ENCODE peak calls at places on chromosomes 13 and 19, in five cellular contexts. A, Q, G, D and W are unnamed samples.

GRCh38 chr19:2014731-2015610 is 543 bp downstream of the BTBD2 start:
- DNase-seq in A (no peak), Q (no peak), G (peak), D (no peak), W (no peak)

GRCh38 chr13:44734204-44734707 is 158.1 kb upstream of the TSC22D1 start:
- DNase-seq in A (peak), Q (peak), G (peak), D (no peak), W (no peak)

GRCh38 chr19:17579523-17580244 is 24.2 kb downstream of the COLGALT1 start:
- DNase-seq in A (peak), Q (no peak), G (peak), D (no peak), W (no peak)

GRCh38 chr13:44662515-44662914 is 86.4 kb upstream of the TSC22D1 start:
- DNase-seq in A (no peak), Q (no peak), G (no peak), D (no peak), W (no peak)

GRCh38 chr13:48731957-48732569 is 78.3 kb downstream of the CYSLTR2 start:
- DNase-seq in A (peak), Q (peak), G (peak), D (no peak), W (no peak)

GRCh38 chr13:49084961-49085360 is 109.2 kb downstream of the FNDC3A start:
- DNase-seq in A (no peak), Q (no peak), G (no peak), D (no peak), W (no peak)

GRCh38 chr13:112444001-112444311 is 67.8 kb downstream of the SPACA7 start:
- DNase-seq in A (peak), Q (peak), G (peak), D (no peak), W (no peak)

GRCh38 chr19:38321646-38322323 is 2.1 kb downstream of the KCNK6 start:
- DNase-seq in A (peak), Q (no peak), G (no peak), D (no peak), W (peak)

GRCh38 chr13:92838786-92839185 is 387.8 kb upstream of the GPC6 start:
- DNase-seq in A (peak), Q (no peak), G (no peak), D (no peak), W (peak)

GRCh38 chr19:46513461-46514236 is 18.0 kb upstream of the PNMA8B start:
- DNase-seq in A (peak), Q (peak), G (peak), D (no peak), W (peak)

GRCh38 chr13:87536899-87537298 is 134.3 kb upstream of the SLITRK5 start:
- DNase-seq in A (no peak), Q (no peak), G (no peak), D (no peak), W (no peak)

GRCh38 chr19:17829855-17830566 is 8.7 kb upstream of the INSL3 start:
- DNase-seq in A (peak), Q (peak), G (peak), D (no peak), W (no peak)

GRCh38 chr13:21638319-21639282 is 32.3 kb upstream of the FGF9 start:
- DNase-seq in A (peak), Q (peak), G (no peak), D (no peak), W (no peak)

GRCh38 chr19:50878851-50879250 is 5.6 kb downstream of the KLK2 start:
- DNase-seq in A (no peak), Q (no peak), G (no peak), D (no peak), W (no peak)

GRCh38 chr19:940591-941291 is 14.9 kb downstream of the ARID3A start:
- DNase-seq in A (no peak), Q (peak), G (peak), D (peak), W (no peak)

GRCh38 chr13:112065521-112065866 is 1.5 kb upstream of the SOX1 start:
- DNase-seq in A (no peak), Q (no peak), G (no peak), D (no peak), W (no peak)

GRCh38 chr13:114225610-114226009 is 9.1 kb upstream of the CDC16 start:
- DNase-seq in A (no peak), Q (no peak), G (no peak), D (no peak), W (no peak)

GRCh38 chr13:28059214-28059613 is 41.2 kb downstream of the FLT3 start:
- DNase-seq in A (peak), Q (peak), G (peak), D (no peak), W (no peak)

GRCh38 chr13:44393391-44393790 is 19.8 kb downstream of the SERP2 start:
- DNase-seq in A (no peak), Q (no peak), G (no peak), D (no peak), W (no peak)

GRCh38 chr13:106088094-106088493 is 447.4 kb downstream of the EFNB2 start:
- DNase-seq in A (no peak), Q (no peak), G (no peak), D (no peak), W (no peak)

GRCh38 chr13:76425930-76426329 is 460.3 kb downstream of the KCTD12 start:
- DNase-seq in A (peak), Q (no peak), G (no peak), D (no peak), W (peak)

GRCh38 chr13:99215466-99215865 is 14.8 kb downstream of the UBAC2 start:
- DNase-seq in A (no peak), Q (no peak), G (no peak), D (no peak), W (no peak)

GRCh38 chr19:806815-807421 is 9.7 kb downstream of the PTBP1 start:
- DNase-seq in A (no peak), Q (no peak), G (no peak), D (no peak), W (no peak)

GRCh38 chr13:48493076-48493765 is 39.7 kb downstream of the RCBTB2 start:
- DNase-seq in A (peak), Q (no peak), G (no peak), D (no peak), W (no peak)

GRCh38 chr13:114077938-114078335 is 54.5 kb downstream of the RASA3 start:
- DNase-seq in A (peak), Q (peak), G (peak), D (no peak), W (no peak)

GRCh38 chr13:50081106-50081898 is 66.1 kb downstream of the KCNRG start:
- DNase-seq in A (no peak), Q (peak), G (peak), D (no peak), W (no peak)

GRCh38 chr19:36215276-36216171 is 618 bp downstream of the ZNF146 start:
- DNase-seq in A (peak), Q (no peak), G (no peak), D (no peak), W (peak)

GRCh38 chr19:40225440-40226305 is 816 bp downstream of the CCNP start:
- DNase-seq in A (peak), Q (no peak), G (no peak), D (no peak), W (no peak)

GRCh38 chr13:30957258-30957943 is 24.9 kb downstream of the TEX26 start:
- DNase-seq in A (no peak), Q (no peak), G (no peak), D (no peak), W (no peak)

DNA sequence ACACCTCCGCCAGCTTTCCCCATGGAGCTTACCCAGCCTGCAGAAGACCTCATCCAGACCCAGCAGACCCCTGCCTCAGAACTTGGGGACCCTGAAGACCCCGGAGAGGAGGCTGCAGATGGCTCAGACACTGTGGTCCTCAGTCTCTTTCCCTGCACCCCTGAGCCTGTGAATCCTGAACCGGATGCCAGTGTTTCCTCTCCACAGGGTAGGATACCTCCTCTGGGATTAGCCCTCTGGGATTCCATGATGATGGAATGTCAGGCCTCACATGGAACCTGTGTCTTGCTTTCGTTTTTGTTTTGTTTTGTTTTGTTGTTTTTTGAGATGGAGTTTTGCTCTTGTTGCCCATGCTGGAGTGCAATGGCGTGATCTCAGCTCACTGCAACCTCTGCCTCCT is 1.9 kb downstream of the RFXANK start:
- DNase-seq in A (no peak), Q (no peak), G (no peak), D (no peak), W (no peak)
- H3K4me3 ChIP-seq in A (peak), Q (no peak), G (no peak), D (no peak), W (peak)

GRCh38 chr13:88649855-88650254 is 978.7 kb downstream of the SLITRK5 start:
- DNase-seq in A (no peak), Q (no peak), G (no peak), D (no peak), W (no peak)
- H3K4me3 ChIP-seq in A (no peak), Q (no peak), G (no peak), D (no peak), W (no peak)

DNA sequence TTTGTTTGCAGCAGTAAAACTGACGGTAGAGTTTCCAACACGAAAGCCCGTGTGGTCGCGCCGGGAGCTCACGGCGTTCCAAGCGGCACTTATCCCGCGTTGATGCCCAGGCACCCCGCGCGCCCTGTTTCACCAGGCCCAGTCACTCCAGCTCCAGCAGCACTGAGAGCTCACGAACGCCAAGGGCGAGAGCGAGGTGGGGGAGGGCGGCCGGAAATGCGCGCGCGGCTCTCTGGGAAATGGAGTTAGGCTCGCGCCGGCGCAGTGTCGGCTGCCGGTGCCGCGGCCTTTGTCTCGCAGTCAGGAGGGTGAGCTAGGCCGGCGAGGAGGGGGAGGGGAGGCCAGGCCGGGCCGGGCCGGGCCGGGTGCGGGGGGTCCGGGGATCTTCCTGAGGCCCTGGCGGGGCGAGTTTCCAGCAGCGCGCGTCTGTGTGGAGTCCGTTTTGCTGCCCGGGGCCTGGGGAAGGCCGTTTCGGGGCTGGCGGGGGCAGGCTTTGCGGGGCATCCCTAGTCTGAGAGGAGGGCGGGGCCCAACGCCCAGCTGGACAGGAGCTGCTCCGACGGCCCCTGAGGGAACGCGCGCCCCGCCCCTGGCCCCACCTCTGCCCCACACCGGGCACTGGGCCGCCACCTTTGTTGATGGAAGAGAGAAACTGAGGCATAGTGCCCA is at the start of gene ZNF135:
- DNase-seq in A (peak), Q (peak), G (peak), D (peak), W (peak)
- H3K4me3 ChIP-seq in A (peak), Q (no peak), G (peak), D (peak), W (peak)

GRCh38 chr13:23847545-23847944 is 41.7 kb downstream of the MIPEP start:
- DNase-seq in A (no peak), Q (no peak), G (no peak), D (no peak), W (no peak)

GRCh38 chr13:23848019-23848418 is 41.2 kb downstream of the MIPEP start:
- DNase-seq in A (peak), Q (no peak), G (no peak), D (no peak), W (no peak)

GRCh38 chr13:23842406-23842805 is 46.8 kb downstream of the MIPEP start:
- DNase-seq in A (no peak), Q (no peak), G (no peak), D (no peak), W (no peak)

GRCh38 chr13:23844132-23844531 is 45.1 kb downstream of the MIPEP start:
- DNase-seq in A (no peak), Q (no peak), G (no peak), D (no peak), W (no peak)

GRCh38 chr13:23845309-23845708 is 43.9 kb downstream of the MIPEP start:
- DNase-seq in A (no peak), Q (no peak), G (no peak), D (no peak), W (no peak)
- H3K4me3 ChIP-seq in A (no peak), Q (no peak), G (no peak), D (no peak), W (no peak)

GRCh38 chr19:52946322-52947310 is 16.1 kb downstream of the ZNF816 start:
- DNase-seq in A (no peak), Q (peak), G (no peak), D (no peak), W (no peak)
- H3K4me3 ChIP-seq in A (no peak), Q (no peak), G (no peak), D (no peak), W (no peak)

DNA sequence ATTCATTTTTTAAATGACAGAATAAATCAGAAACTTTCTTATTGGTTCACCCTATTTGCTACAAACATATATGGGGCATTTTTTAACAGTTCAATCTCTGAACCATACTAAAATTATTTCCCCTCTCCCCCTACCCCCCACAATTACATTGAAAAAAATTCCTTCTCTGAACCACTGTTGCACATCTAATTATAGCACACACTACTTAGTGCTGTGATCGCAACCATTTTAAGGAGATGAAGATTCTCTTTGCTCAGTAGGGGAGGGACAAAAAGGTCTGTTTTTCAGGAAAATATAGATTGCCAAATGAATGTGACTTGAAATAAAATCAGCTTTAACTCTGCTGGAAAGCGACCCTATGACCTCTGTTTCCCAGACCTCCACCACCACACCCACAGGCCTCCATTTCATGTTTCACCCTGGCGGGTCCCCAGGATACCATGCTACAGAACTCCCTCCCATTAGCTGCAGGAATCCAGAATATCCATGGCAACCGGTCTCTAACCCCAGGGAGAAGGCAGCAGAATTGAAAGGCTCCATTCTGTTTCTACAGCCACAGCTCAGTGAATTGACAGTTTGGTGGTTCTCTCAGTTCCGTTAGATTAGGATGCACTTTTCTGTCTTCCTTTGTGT is 286.4 kb downstream of the TBC1D4 start:
- DNase-seq in A (no peak), Q (no peak), G (no peak), D (no peak), W (no peak)
- H3K4me3 ChIP-seq in A (no peak), Q (no peak), G (no peak), D (no peak), W (no peak)

GRCh38 chr19:12763100-12763499 is 11.5 kb downstream of the BEST2 start:
- DNase-seq in A (no peak), Q (no peak), G (no peak), D (no peak), W (no peak)

GRCh38 chr19:12767666-12768065 is 7.7 kb downstream of the HOOK2 start:
- DNase-seq in A (no peak), Q (no peak), G (no peak), D (no peak), W (no peak)

GRCh38 chr19:12767150-12767549 is 8.2 kb downstream of the HOOK2 start:
- DNase-seq in A (no peak), Q (no peak), G (no peak), D (no peak), W (no peak)

GRCh38 chr19:12764698-12765097 is 10.7 kb downstream of the HOOK2 start:
- DNase-seq in A (no peak), Q (no peak), G (no peak), D (no peak), W (no peak)

GRCh38 chr19:12766051-12766521 is 9.3 kb downstream of the HOOK2 start:
- DNase-seq in A (peak), Q (peak), G (peak), D (no peak), W (no peak)
- H3K4me3 ChIP-seq in A (peak), Q (no peak), G (no peak), D (peak), W (peak)

GRCh38 chr19:53518716-53519115 is 19.2 kb upstream of the ZNF331 start:
- DNase-seq in A (no peak), Q (no peak), G (no peak), D (no peak), W (no peak)

GRCh38 chr19:53520163-53520546 is 17.8 kb upstream of the ZNF331 start:
- DNase-seq in A (no peak), Q (no peak), G (no peak), D (no peak), W (no peak)

GRCh38 chr19:53519431-53519830 is 18.5 kb upstream of the ZNF331 start:
- DNase-seq in A (no peak), Q (no peak), G (no peak), D (no peak), W (no peak)

GRCh38 chr19:53521373-53522202 is 16.4 kb upstream of the ZNF331 start:
- DNase-seq in A (no peak), Q (no peak), G (no peak), D (no peak), W (no peak)

DNA sequence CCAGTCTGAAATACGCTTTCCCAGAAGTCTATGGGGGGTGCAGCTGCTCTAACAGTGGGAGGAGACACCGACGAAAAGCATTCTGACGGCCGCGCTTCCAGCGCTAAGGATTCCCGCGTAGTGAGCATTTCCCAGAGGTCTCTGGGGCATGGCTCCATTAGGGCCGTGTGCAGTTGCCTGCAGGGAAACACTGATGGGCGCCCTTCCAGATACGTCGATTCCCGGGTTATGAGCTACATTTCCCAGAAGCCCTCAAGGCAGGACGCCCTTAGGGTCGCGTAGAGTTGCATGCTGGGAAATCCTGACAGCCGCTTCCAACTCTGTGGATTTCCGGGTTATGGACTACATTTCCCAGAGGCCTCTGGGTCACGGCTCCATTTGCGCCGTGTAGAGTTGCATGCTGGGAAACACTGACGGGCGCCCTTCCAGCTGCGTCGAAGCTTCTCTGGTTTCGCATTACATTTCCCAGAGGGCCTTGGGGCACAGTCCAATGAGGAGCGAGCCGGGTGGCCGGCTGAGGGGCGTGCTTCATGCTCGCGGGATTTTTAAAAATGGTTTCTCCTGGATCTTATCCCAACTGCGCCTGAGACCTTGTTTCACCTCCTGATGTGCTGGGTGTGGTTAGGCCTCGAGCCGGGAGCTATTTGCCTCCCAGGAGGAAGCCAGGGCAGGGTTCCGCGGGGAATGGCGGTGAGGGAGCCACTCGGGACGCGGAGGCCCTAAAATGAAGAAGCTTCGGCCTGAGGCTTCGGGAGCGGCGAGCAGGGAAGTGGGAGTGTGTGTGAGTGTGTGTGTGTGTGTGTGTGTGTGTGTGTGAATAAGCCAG is 17.2 kb upstream of the ZNF331 start:
- DNase-seq in A (peak), Q (peak), G (peak), D (peak), W (peak)
- H3K4me3 ChIP-seq in A (peak), Q (no peak), G (peak), D (peak), W (peak)

GRCh38 chr13:80441968-80442367 is 101.0 kb upstream of the SPRY2 start:
- DNase-seq in A (no peak), Q (no peak), G (no peak), D (no peak), W (no peak)

GRCh38 chr13:80438521-80438920 is 97.6 kb upstream of the SPRY2 start:
- DNase-seq in A (no peak), Q (no peak), G (no peak), D (no peak), W (no peak)

GRCh38 chr13:80437212-80437611 is 96.3 kb upstream of the SPRY2 start:
- DNase-seq in A (no peak), Q (no peak), G (no peak), D (no peak), W (no peak)

GRCh38 chr13:80442613-80443012 is 101.7 kb upstream of the SPRY2 start:
- DNase-seq in A (no peak), Q (no peak), G (no peak), D (no peak), W (no peak)

GRCh38 chr13:80436571-80437169 is 95.7 kb upstream of the SPRY2 start:
- DNase-seq in A (peak), Q (no peak), G (no peak), D (no peak), W (no peak)
- H3K4me3 ChIP-seq in A (no peak), Q (no peak), G (no peak), D (peak), W (no peak)